ENCODE peak calls at places on chromosome 22, in nine cellular contexts. One of them, this sample, is unnamed.

GRCh38 chr22:30876221-30876751 is 92.3 kb downstream of the MORC2 start:
- DNase-seq in stimulated activated CD4-positive, alpha-beta T cell treated with anti-CD3 and anti-CD28 coated beads, TNF-alpha, amount 100 ng/mL, for 1 hour: no peak
- DNase-seq in spleen: peak; percentile 54
- DNase-seq in stimulated activated CD8-positive, alpha-beta memory T cell treated with anti-CD3 and anti-CD28 coated beads, Interleukin-4, amount 100 ng/mL, for 1 hour: no peak
- DNase-seq in ELR: no peak
- DNase-seq in NCI-H1694: no peak
- DNase-seq in AG10803: no peak
- DNase-seq in KBM-7: no peak
- DNase-seq in ovary: no peak
- DNase-seq in this sample: peak; percentile 56

GRCh38 chr22:46233231-46233630 is 16.9 kb downstream of the CDPF1 start:
- DNase-seq in NCI-H1694: peak; percentile 69
- DNase-seq in spleen: peak; percentile 76
- DNase-seq in AG10803: peak; percentile 41
- DNase-seq in ELR: peak; percentile 58
- DNase-seq in stimulated activated CD4-positive, alpha-beta T cell treated with anti-CD3 and anti-CD28 coated beads, TNF-alpha, amount 100 ng/mL, for 1 hour: no peak
- DNase-seq in KBM-7: peak; percentile 19
- DNase-seq in stimulated activated CD8-positive, alpha-beta memory T cell treated with anti-CD3 and anti-CD28 coated beads, Interleukin-4, amount 100 ng/mL, for 1 hour: no peak
- DNase-seq in ovary: no peak
- DNase-seq in this sample: peak; percentile 76

GRCh38 chr22:39535831-39536449 is 3.4 kb upstream of the RPS19BP1 start:
- DNase-seq in KBM-7: no peak
- DNase-seq in stimulated activated CD4-positive, alpha-beta T cell treated with anti-CD3 and anti-CD28 coated beads, TNF-alpha, amount 100 ng/mL, for 1 hour: no peak
- DNase-seq in stimulated activated CD8-positive, alpha-beta memory T cell treated with anti-CD3 and anti-CD28 coated beads, Interleukin-4, amount 100 ng/mL, for 1 hour: no peak
- DNase-seq in spleen: no peak
- DNase-seq in NCI-H1694: no peak
- DNase-seq in ovary: peak; percentile 24
- DNase-seq in AG10803: no peak
- DNase-seq in ELR: no peak
- DNase-seq in this sample: no peak

GRCh38 chr22:46040471-46041465 is 63.8 kb upstream of the WNT7B start:
- DNase-seq in stimulated activated CD4-positive, alpha-beta T cell treated with anti-CD3 and anti-CD28 coated beads, TNF-alpha, amount 100 ng/mL, for 1 hour: no peak
- DNase-seq in AG10803: no peak
- DNase-seq in spleen: peak; percentile 75
- DNase-seq in ovary: peak; percentile 37
- DNase-seq in KBM-7: peak; percentile 43
- DNase-seq in ELR: no peak
- DNase-seq in stimulated activated CD8-positive, alpha-beta memory T cell treated with anti-CD3 and anti-CD28 coated beads, Interleukin-4, amount 100 ng/mL, for 1 hour: no peak
- DNase-seq in NCI-H1694: no peak
- DNase-seq in this sample: peak; percentile 60

GRCh38 chr22:37968452-37969251 is 15.2 kb downstream of the POLR2F start:
- DNase-seq in KBM-7: no peak
- DNase-seq in ELR: no peak
- DNase-seq in NCI-H1694: no peak
- DNase-seq in AG10803: no peak
- DNase-seq in stimulated activated CD4-positive, alpha-beta T cell treated with anti-CD3 and anti-CD28 coated beads, TNF-alpha, amount 100 ng/mL, for 1 hour: no peak
- DNase-seq in stimulated activated CD8-positive, alpha-beta memory T cell treated with anti-CD3 and anti-CD28 coated beads, Interleukin-4, amount 100 ng/mL, for 1 hour: no peak
- DNase-seq in ovary: no peak
- DNase-seq in spleen: no peak
- DNase-seq in this sample: no peak

GRCh38 chr22:20650294-20651207 is 123.4 kb upstream of the SERPIND1 start:
- DNase-seq in ovary: no peak
- DNase-seq in AG10803: no peak
- DNase-seq in ELR: no peak
- DNase-seq in KBM-7: no peak
- DNase-seq in NCI-H1694: no peak
- DNase-seq in stimulated activated CD4-positive, alpha-beta T cell treated with anti-CD3 and anti-CD28 coated beads, TNF-alpha, amount 100 ng/mL, for 1 hour: no peak
- DNase-seq in stimulated activated CD8-positive, alpha-beta memory T cell treated with anti-CD3 and anti-CD28 coated beads, Interleukin-4, amount 100 ng/mL, for 1 hour: no peak
- DNase-seq in spleen: no peak
- DNase-seq in this sample: no peak

GRCh38 chr22:46415816-46416536 is 80.5 kb downstream of the TRMU start:
- DNase-seq in stimulated activated CD8-positive, alpha-beta memory T cell treated with anti-CD3 and anti-CD28 coated beads, Interleukin-4, amount 100 ng/mL, for 1 hour: no peak
- DNase-seq in KBM-7: no peak
- DNase-seq in ELR: no peak
- DNase-seq in spleen: no peak
- DNase-seq in AG10803: peak; percentile 64
- DNase-seq in NCI-H1694: no peak
- DNase-seq in ovary: no peak
- DNase-seq in stimulated activated CD4-positive, alpha-beta T cell treated with anti-CD3 and anti-CD28 coated beads, TNF-alpha, amount 100 ng/mL, for 1 hour: no peak
- DNase-seq in this sample: no peak

GRCh38 chr22:41779889-41780505 is 20.5 kb upstream of the CCDC134 start:
- DNase-seq in stimulated activated CD4-positive, alpha-beta T cell treated with anti-CD3 and anti-CD28 coated beads, TNF-alpha, amount 100 ng/mL, for 1 hour: no peak
- DNase-seq in ovary: no peak
- DNase-seq in NCI-H1694: no peak
- DNase-seq in stimulated activated CD8-positive, alpha-beta memory T cell treated with anti-CD3 and anti-CD28 coated beads, Interleukin-4, amount 100 ng/mL, for 1 hour: no peak
- DNase-seq in spleen: peak; percentile 38
- DNase-seq in ELR: no peak
- DNase-seq in KBM-7: no peak
- DNase-seq in AG10803: no peak
- DNase-seq in this sample: no peak

GRCh38 chr22:46471901-46472721 is 65.3 kb downstream of the CELSR1 start:
- DNase-seq in ELR: peak; percentile 24
- DNase-seq in ovary: no peak
- DNase-seq in KBM-7: no peak
- DNase-seq in NCI-H1694: no peak
- DNase-seq in stimulated activated CD4-positive, alpha-beta T cell treated with anti-CD3 and anti-CD28 coated beads, TNF-alpha, amount 100 ng/mL, for 1 hour: no peak
- DNase-seq in spleen: no peak
- DNase-seq in stimulated activated CD8-positive, alpha-beta memory T cell treated with anti-CD3 and anti-CD28 coated beads, Interleukin-4, amount 100 ng/mL, for 1 hour: no peak
- DNase-seq in AG10803: no peak
- DNase-seq in this sample: no peak

GRCh38 chr22:23392420-23393121 is 187.5 kb downstream of the IGLL1 start:
- DNase-seq in ELR: no peak
- DNase-seq in spleen: peak; percentile 65
- DNase-seq in ovary: peak; percentile 18
- DNase-seq in KBM-7: no peak
- DNase-seq in NCI-H1694: no peak
- DNase-seq in stimulated activated CD4-positive, alpha-beta T cell treated with anti-CD3 and anti-CD28 coated beads, TNF-alpha, amount 100 ng/mL, for 1 hour: no peak
- DNase-seq in AG10803: no peak
- DNase-seq in stimulated activated CD8-positive, alpha-beta memory T cell treated with anti-CD3 and anti-CD28 coated beads, Interleukin-4, amount 100 ng/mL, for 1 hour: no peak
- DNase-seq in this sample: peak; percentile 51